ENCODE peak calls at places on chromosomes 12 and 14, in four cellular contexts. One of them, this sample, is unnamed.

GRCh38 chr12:45243963-45244362 is 28.1 kb downstream of the ANO6 start:
- DNase-seq in fibroblast of villous mesenchyme: no peak
- DNase-seq in lower leg skin: no peak
- DNase-seq in activated effector memory CD4-positive, alpha-beta T cell treated with Interleukin-2 at 50 U/mL for 16 hours: no peak
- DNase-seq in this sample: no peak

GRCh38 chr14:104799239-104799599 is 1.7 kb upstream of the ZBTB42 start:
- DNase-seq in fibroblast of villous mesenchyme: no peak
- DNase-seq in lower leg skin: no peak
- DNase-seq in activated effector memory CD4-positive, alpha-beta T cell treated with Interleukin-2 at 50 U/mL for 16 hours: no peak
- DNase-seq in this sample: no peak

GRCh38 chr14:97456958-97457357 is 659.8 kb downstream of the VRK1 start:
- DNase-seq in fibroblast of villous mesenchyme: no peak
- DNase-seq in lower leg skin: no peak
- DNase-seq in activated effector memory CD4-positive, alpha-beta T cell treated with Interleukin-2 at 50 U/mL for 16 hours: peak; percentile 44
- DNase-seq in this sample: no peak

GRCh38 chr12:52004042-52004648 is 2.6 kb upstream of the TAMALIN start:
- DNase-seq in fibroblast of villous mesenchyme: peak; percentile 65
- DNase-seq in lower leg skin: no peak
- DNase-seq in activated effector memory CD4-positive, alpha-beta T cell treated with Interleukin-2 at 50 U/mL for 16 hours: no peak
- DNase-seq in this sample: no peak

GRCh38 chr12:99453831-99454538 is 193.6 kb upstream of the GARIN6 start:
- DNase-seq in fibroblast of villous mesenchyme: no peak
- DNase-seq in lower leg skin: no peak
- DNase-seq in activated effector memory CD4-positive, alpha-beta T cell treated with Interleukin-2 at 50 U/mL for 16 hours: no peak
- DNase-seq in this sample: no peak

GRCh38 chr12:47744005-47744651 is 14.6 kb downstream of the RAPGEF3 start:
- DNase-seq in fibroblast of villous mesenchyme: no peak
- DNase-seq in lower leg skin: peak; percentile 49
- DNase-seq in activated effector memory CD4-positive, alpha-beta T cell treated with Interleukin-2 at 50 U/mL for 16 hours: peak; percentile 50
- DNase-seq in this sample: no peak

GRCh38 chr12:19206493-19207077 is 77.1 kb downstream of the PLEKHA5 start:
- DNase-seq in fibroblast of villous mesenchyme: no peak
- DNase-seq in lower leg skin: no peak
- DNase-seq in activated effector memory CD4-positive, alpha-beta T cell treated with Interleukin-2 at 50 U/mL for 16 hours: no peak
- DNase-seq in this sample: no peak

GRCh38 chr12:111025301-111025700 is 104.9 kb upstream of the MYL2 start:
- DNase-seq in fibroblast of villous mesenchyme: no peak
- DNase-seq in lower leg skin: no peak
- DNase-seq in activated effector memory CD4-positive, alpha-beta T cell treated with Interleukin-2 at 50 U/mL for 16 hours: no peak
- DNase-seq in this sample: no peak

GRCh38 chr14:65412881-65413738 is 580 bp downstream of the FUT8 start:
- DNase-seq in fibroblast of villous mesenchyme: peak; percentile 78
- DNase-seq in lower leg skin: peak; percentile 56
- DNase-seq in activated effector memory CD4-positive, alpha-beta T cell treated with Interleukin-2 at 50 U/mL for 16 hours: peak; percentile 13
- DNase-seq in this sample: peak; percentile 13

GRCh38 chr12:19642305-19642704 is 203.0 kb downstream of the AEBP2 start:
- DNase-seq in fibroblast of villous mesenchyme: no peak
- DNase-seq in lower leg skin: no peak
- DNase-seq in activated effector memory CD4-positive, alpha-beta T cell treated with Interleukin-2 at 50 U/mL for 16 hours: no peak
- DNase-seq in this sample: no peak

GRCh38 chr14:101236496-101237240 is 324.6 kb upstream of the DIO3 start:
- DNase-seq in fibroblast of villous mesenchyme: no peak
- DNase-seq in lower leg skin: no peak
- DNase-seq in activated effector memory CD4-positive, alpha-beta T cell treated with Interleukin-2 at 50 U/mL for 16 hours: no peak
- DNase-seq in this sample: no peak

GRCh38 chr14:70080081-70080480 is 108.7 kb downstream of the SLC8A3 start:
- DNase-seq in fibroblast of villous mesenchyme: no peak
- DNase-seq in lower leg skin: no peak
- DNase-seq in activated effector memory CD4-positive, alpha-beta T cell treated with Interleukin-2 at 50 U/mL for 16 hours: no peak
- DNase-seq in this sample: no peak

GRCh38 chr12:5745251-5745888 is 199.7 kb downstream of the ANO2 start:
- DNase-seq in fibroblast of villous mesenchyme: peak; percentile 39
- DNase-seq in lower leg skin: peak; percentile 76
- DNase-seq in activated effector memory CD4-positive, alpha-beta T cell treated with Interleukin-2 at 50 U/mL for 16 hours: no peak
- DNase-seq in this sample: no peak

GRCh38 chr14:91223028-91223783 is 21.3 kb downstream of the GPR68 start:
- DNase-seq in fibroblast of villous mesenchyme: no peak
- DNase-seq in lower leg skin: no peak
- DNase-seq in activated effector memory CD4-positive, alpha-beta T cell treated with Interleukin-2 at 50 U/mL for 16 hours: no peak
- DNase-seq in this sample: no peak

GRCh38 chr14:105912641-105913180 is 386.3 kb downstream of the TMEM121 start:
- DNase-seq in fibroblast of villous mesenchyme: no peak
- DNase-seq in lower leg skin: no peak
- DNase-seq in activated effector memory CD4-positive, alpha-beta T cell treated with Interleukin-2 at 50 U/mL for 16 hours: no peak
- DNase-seq in this sample: no peak